ENCODE peak calls at places on chromosomes 1 and 21, in nine cellular contexts. C is GM03348; Y is progenitor cell of endocrine pancreas; U is endodermal cell; F is WERI-Rb-1; K is activated gamma-delta T cell treated with Interleukin-2 at 50 U/mL for 16 hours; A is AG09309; Z is T follicular helper cell; N is activated T-helper 9 cell treated with anti-CD3 and anti-CD28 coated beads, Interleukin-2, amount 50 U/mL, for 16 hours. T is an unnamed sample.

GRCh38 chr1:89912073-89912472 is 82.8 kb upstream of the ZNF326 start:
- DNase-seq in C (no peak), Y (no peak), U (no peak), F (no peak), K (no peak), A (no peak), Z (no peak), N (no peak), T (peak; percentile 30)

GRCh38 chr1:83839566-83840173 is 159.3 kb downstream of the TTLL7 start:
- DNase-seq in C (peak; percentile 36), Y (no peak), U (no peak), F (no peak), K (no peak), A (peak; percentile 54), Z (no peak), N (no peak), T (no peak)

GRCh38 chr1:230487773-230488428 is 61.8 kb upstream of the PGBD5 start:
- DNase-seq in C (no peak), Y (no peak), U (no peak), F (no peak), K (no peak), A (no peak), Z (no peak), N (no peak), T (no peak)

GRCh38 chr1:96764469-96764868 is 42.9 kb downstream of the PTBP2 start:
- DNase-seq in C (peak; percentile 4), Y (no peak), U (no peak), F (no peak), K (no peak), A (no peak), Z (no peak), N (no peak), T (no peak)

GRCh38 chr21:41168391-41169257 is 664 bp downstream of the BACE2 start:
- DNase-seq in C (peak; percentile 81), Y (peak; percentile 29), U (peak; percentile 81), F (peak; percentile 64), K (no peak), A (no peak), Z (no peak), N (no peak), T (peak; percentile 61)

GRCh38 chr1:165793951-165794350 is 25.3 kb upstream of the TMCO1 start:
- DNase-seq in C (no peak), Y (no peak), U (no peak), F (no peak), K (no peak), A (no peak), Z (no peak), N (no peak), T (no peak)

GRCh38 chr21:34534522-34534921 is 22.5 kb upstream of the KCNE1 start:
- DNase-seq in C (no peak), Y (no peak), U (no peak), F (no peak), K (no peak), A (no peak), Z (no peak), N (no peak), T (peak; percentile 92)

GRCh38 chr1:44049839-44050238 is 18.6 kb upstream of the SLC6A9 start:
- DNase-seq in C (peak; percentile 81), Y (no peak), U (no peak), F (no peak), K (no peak), A (peak; percentile 85), Z (no peak), N (no peak), T (peak; percentile 20)

GRCh38 chr1:196501760-196502428 is 106.3 kb downstream of the KCNT2 start:
- DNase-seq in C (no peak), Y (no peak), U (no peak), F (no peak), K (no peak), A (no peak), Z (no peak), N (no peak), T (no peak)

GRCh38 chr1:40299366-40300248 is 17.5 kb downstream of the COL9A2 start:
- DNase-seq in C (no peak), Y (no peak), U (no peak), F (no peak), K (no peak), A (no peak), Z (no peak), N (no peak), T (no peak)

GRCh38 chr1:54360165-54361005 is 45.8 kb downstream of the SSBP3 start:
- DNase-seq in C (no peak), Y (no peak), U (no peak), F (no peak), K (no peak), A (no peak), Z (no peak), N (no peak), T (no peak)

GRCh38 chr1:91569411-91570104 is 68.9 kb downstream of the CDC7 start:
- DNase-seq in C (peak; percentile 92), Y (no peak), U (peak; percentile 58), F (no peak), K (no peak), A (peak; percentile 89), Z (no peak), N (no peak), T (peak; percentile 81)

GRCh38 chr1:47710075-47711071 is 272.5 kb downstream of the FOXD2 start:
- DNase-seq in C (peak; percentile 96), Y (peak; percentile 90), U (peak; percentile 93), F (peak; percentile 68), K (peak; percentile 47), A (no peak), Z (peak; percentile 45), N (peak; percentile 47), T (peak; percentile 54)

GRCh38 chr1:207698822-207699483 is 52.9 kb upstream of the CD46 start:
- DNase-seq in C (peak; percentile 38), Y (peak; percentile 17), U (peak; percentile 91), F (peak; percentile 88), K (peak; percentile 15), A (no peak), Z (no peak), N (no peak), T (peak; percentile 65)